ENCODE peak calls at places on chromosomes 7 and 10, in five cellular contexts. H is PC-9, K is hepatocyte, E is IMR-90, N is fibroblast of lung. J is an unnamed sample.

GRCh38 chr10:97274828-97275227 is 17.6 kb downstream of the ARHGAP19 start:
- DNase-seq in N (no peak), H (no peak), E (no peak), K (no peak), J (no peak)

GRCh38 chr10:76352300-76352699 is 920.9 kb downstream of the LRMDA start:
- DNase-seq in K (no peak), H (peak), E (peak), N (peak), J (peak)

GRCh38 chr10:46310143-46310514 is 23.3 kb downstream of the ANTXRL start:
- DNase-seq in E (no peak), N (no peak), K (no peak), H (no peak), J (no peak)

GRCh38 chr7:84102213-84102612 is 92.4 kb downstream of the SEMA3A start:
- DNase-seq in K (no peak), H (no peak), N (peak), E (peak), J (no peak)

GRCh38 chr10:130479146-130479545 is 343.0 kb downstream of the GLRX3 start:
- DNase-seq in H (no peak), N (no peak), K (no peak), E (no peak), J (no peak)

GRCh38 chr7:70704921-70705346 is 427.0 kb upstream of the GALNT17 start:
- DNase-seq in K (no peak), N (no peak), E (no peak), H (no peak), J (peak)

GRCh38 chr7:151389768-151390593 is 19.9 kb downstream of the WDR86 start:
- DNase-seq in H (no peak), N (no peak), K (no peak), E (no peak), J (no peak)

GRCh38 chr7:116551692-116552091 is 26.9 kb downstream of the CAV1 start:
- DNase-seq in E (no peak), K (no peak), N (no peak), H (no peak), J (no peak)

GRCh38 chr10:48490576-48491345 is 114.1 kb downstream of the ARHGAP22 start:
- DNase-seq in E (no peak), K (no peak), H (no peak), N (no peak), J (no peak)

GRCh38 chr7:98808751-98809460 is 60.9 kb downstream of the TMEM130 start:
- DNase-seq in E (no peak), H (no peak), N (no peak), K (no peak), J (no peak)

GRCh38 chr10:132774905-132775863 is 10.8 kb downstream of the NKX6-2 start:
- DNase-seq in N (peak), K (peak), H (no peak), E (no peak), J (no peak)

GRCh38 chr7:137269240-137269639 is 74.3 kb downstream of the PTN start:
- DNase-seq in N (no peak), K (no peak), H (no peak), E (no peak), J (no peak)

GRCh38 chr7:95871078-95871848 is 98.9 kb downstream of the DYNC1I1 start:
- DNase-seq in K (peak), N (peak), E (peak), H (no peak), J (peak)

GRCh38 chr10:91616124-91616523 is 16.7 kb downstream of the PPP1R3C start:
- DNase-seq in H (no peak), K (no peak), E (no peak), N (peak), J (peak)

GRCh38 chr7:98836811-98837631 is 32.8 kb downstream of the TMEM130 start:
- DNase-seq in H (no peak), E (peak), K (peak), N (peak), J (no peak)

DNA sequence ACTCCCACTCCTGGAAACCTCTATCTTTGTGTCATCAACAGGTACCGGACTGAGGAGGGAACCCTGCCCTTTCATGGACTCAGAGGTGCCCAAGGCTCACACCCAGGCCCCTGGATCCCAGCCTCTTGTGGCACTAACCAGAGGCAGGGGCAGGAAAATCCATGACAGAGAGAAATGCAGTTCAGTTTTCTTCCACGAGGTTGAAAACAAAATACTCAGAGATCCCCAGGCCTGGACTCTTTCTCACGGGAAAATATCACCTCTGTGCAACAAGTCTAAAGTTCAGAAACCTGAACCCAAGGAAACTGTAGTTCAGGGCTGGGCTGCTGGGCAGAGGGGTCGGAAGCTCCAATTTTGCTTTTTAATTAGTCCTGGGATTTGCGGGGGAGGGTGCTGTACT is 21.4 kb upstream of the OPN4 start:
- DNase-seq in E (no peak), H (no peak), K (no peak), N (no peak), J (no peak)
- TF ChIP-seq CTCF in E (no peak), H (no peak), K (peak), N (no peak), J (no peak)

DNA sequence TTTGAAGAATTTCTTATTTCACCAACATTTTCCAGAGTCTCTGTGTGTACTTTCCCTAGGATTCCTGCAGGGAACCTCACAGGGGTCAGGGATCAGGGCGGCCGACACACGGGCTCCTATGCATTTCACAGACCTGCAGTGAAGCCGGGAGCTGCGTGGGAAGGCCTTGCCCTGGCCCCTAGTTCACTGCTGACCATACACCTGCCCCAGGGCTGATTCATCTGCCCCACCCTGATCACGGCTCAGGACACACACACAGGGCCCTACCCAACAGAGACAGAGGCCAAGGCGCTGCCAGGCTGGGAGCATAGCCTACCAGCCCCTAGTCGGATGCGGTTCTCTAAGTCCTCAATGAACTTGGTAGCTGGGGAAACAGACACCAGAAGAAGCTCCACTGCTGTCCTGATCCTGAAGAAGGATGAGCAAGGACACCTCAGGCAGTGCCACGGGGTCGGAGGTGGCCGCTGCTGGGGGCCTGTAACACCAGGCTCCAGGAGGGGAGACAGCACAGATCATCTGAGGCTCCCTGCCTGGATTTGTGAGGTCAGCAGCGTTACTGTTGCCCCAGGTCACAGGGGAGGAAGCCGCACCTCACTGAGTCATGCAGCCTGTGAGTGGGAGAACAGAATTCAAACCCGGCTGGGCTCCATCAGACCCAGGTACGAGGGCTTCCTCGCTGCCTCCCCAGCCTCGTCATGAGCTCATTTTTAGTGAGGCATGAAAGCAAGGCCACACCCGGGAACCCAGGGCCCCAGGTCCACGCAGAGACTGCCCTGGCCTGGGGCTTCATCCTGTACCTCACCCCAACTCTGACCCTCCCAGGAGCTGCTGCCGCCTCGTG is 278.8 kb upstream of the PPP2R2D start:
- DNase-seq in E (no peak), K (no peak), N (no peak), H (no peak), J (no peak)
- H3K4me2 ChIP-seq in E (no peak), K (no peak), N (no peak), H (no peak), J (no peak)

GRCh38 chr10:100792544-100792943 is 47.2 kb downstream of the PAX2 start:
- DNase-seq in N (no peak), E (no peak), K (no peak), H (no peak), J (no peak)
- H3K27ac ChIP-seq in N (no peak), E (no peak), K (no peak), H (no peak), J (no peak)

DNA sequence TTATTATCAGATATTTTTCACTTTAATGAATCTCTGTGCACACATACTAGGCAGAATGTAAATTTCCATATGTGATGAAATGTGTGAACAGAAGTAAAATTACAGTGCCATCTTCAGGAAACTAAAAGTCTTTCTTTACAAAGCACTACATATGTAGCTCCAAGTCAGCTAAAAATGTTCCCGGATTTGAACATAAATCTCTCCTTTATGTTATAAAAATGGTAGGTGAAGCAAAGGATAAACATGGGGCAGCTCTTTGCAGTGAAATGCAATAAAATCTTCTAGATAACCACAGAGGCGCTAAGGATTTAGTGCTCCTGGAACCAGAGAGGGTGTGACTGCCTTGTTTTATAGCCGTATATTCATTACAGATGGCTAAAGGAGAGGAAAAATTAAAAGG is 104.9 kb upstream of the C7orf33 start:
- DNase-seq in K (peak), E (no peak), H (no peak), N (no peak), J (no peak)
- TF ChIP-seq CTCF in K (peak), E (no peak), H (peak), N (no peak), J (no peak)

GRCh38 chr10:71830726-71831125 is 20.3 kb downstream of the PSAP start:
- DNase-seq in N (no peak), H (peak), K (no peak), E (no peak), J (no peak)

GRCh38 chr10:71832967-71833366 is 18.1 kb downstream of the PSAP start:
- DNase-seq in E (no peak), K (no peak), N (no peak), H (no peak), J (no peak)

GRCh38 chr10:71833451-71834342 is 17.4 kb downstream of the PSAP start:
- DNase-seq in E (no peak), K (no peak), H (peak), N (no peak), J (no peak)

GRCh38 chr10:71834343-71834674 is 16.7 kb downstream of the PSAP start:
- DNase-seq in K (no peak), E (no peak), H (peak), N (no peak), J (no peak)

GRCh38 chr10:71831646-71832552 is 19.2 kb downstream of the PSAP start:
- DNase-seq in H (peak), N (peak), E (peak), K (no peak), J (peak)
- H3K4me2 ChIP-seq in H (no peak), N (no peak), E (no peak), K (no peak), J (peak)

GRCh38 chr7:22143496-22143895 is 197.8 kb upstream of the CDCA7L start:
- DNase-seq in N (no peak), E (no peak), H (no peak), K (no peak), J (no peak)

GRCh38 chr7:22140597-22140996 is 194.9 kb upstream of the CDCA7L start:
- DNase-seq in E (no peak), K (no peak), H (no peak), N (no peak), J (peak)

GRCh38 chr7:22138886-22139285 is 193.2 kb upstream of the CDCA7L start:
- DNase-seq in N (no peak), E (no peak), H (no peak), K (no peak), J (no peak)

GRCh38 chr7:22141355-22141754 is 195.7 kb upstream of the CDCA7L start:
- DNase-seq in K (no peak), N (no peak), H (no peak), E (no peak), J (no peak)

DNA sequence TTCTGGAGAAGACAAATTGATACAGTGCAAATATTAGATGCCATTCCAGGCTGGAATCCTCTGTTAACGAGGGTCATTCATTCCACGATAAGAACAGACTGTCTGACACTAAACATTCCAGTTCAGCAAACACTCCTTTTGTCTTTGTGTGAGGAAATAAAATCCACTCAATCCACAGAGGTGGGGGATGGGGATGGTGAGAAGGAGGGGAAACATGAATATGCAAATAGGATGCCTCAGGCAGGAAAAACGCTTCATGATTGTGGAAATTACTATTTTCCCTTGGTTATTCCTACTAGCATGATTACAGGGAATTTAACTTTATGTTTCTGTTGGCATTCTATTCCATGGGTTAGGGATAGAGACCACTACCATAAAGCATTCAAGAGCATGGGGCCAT is 196.9 kb upstream of the CDCA7L start:
- DNase-seq in N (no peak), E (no peak), H (no peak), K (no peak), J (no peak)
- H3K27ac ChIP-seq in N (no peak), E (no peak), H (no peak), K (no peak), J (no peak)

DNA sequence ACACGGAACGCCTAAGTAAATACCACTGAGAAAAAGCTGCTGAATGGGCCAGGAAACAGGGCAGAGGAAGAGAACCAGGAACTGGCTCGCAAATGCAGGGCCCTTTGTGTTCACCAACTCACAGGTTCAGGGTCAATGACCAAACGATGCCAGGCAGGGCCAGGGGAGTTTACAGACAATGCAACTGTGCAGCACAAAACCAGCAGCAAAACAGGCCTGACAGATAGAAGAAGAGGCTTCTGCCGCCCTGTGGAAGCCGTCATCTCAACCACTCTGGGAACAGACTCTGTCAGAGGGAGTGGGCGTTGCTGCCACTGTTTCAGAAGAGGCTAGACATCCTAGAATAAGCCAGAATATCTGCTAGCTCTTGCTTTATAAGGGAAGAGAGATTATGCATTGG is 117.9 kb downstream of the KMT2E start:
- DNase-seq in K (no peak), E (no peak), N (no peak), H (no peak), J (no peak)
- TF ChIP-seq CTCF in K (no peak), E (no peak), N (no peak), H (no peak), J (no peak)